ENCODE peak calls at places on chromosome 10, in ten cellular contexts. Q is heart right ventricle; O is AG09309; M is AG10803; J is lower leg skin; X is fibroblast of mammary gland; F is CD4-positive, alpha-beta T cell; V is AG04450; W is fibroblast of lung; E is Panc1. H is an unnamed sample.

GRCh38 chr10:117249493-117250093 is 8.7 kb downstream of the SLC18A2 start:
- DNase-seq in Q (no peak), O (no peak), M (no peak), J (no peak), X (no peak), F (no peak), V (no peak), W (no peak), E (no peak), H (no peak)

GRCh38 chr10:62373995-62374861 is at the start of gene ZNF365:
- DNase-seq in Q (peak), O (no peak), M (peak), J (no peak), X (peak), F (peak), V (no peak), W (peak), E (no peak), H (peak)

GRCh38 chr10:72340510-72340895 is 14.2 kb downstream of the DNAJB12 start:
- DNase-seq in Q (peak), O (no peak), M (no peak), J (no peak), X (peak), F (peak), V (no peak), W (no peak), E (no peak), H (peak)

GRCh38 chr10:97256356-97256755 is 36.1 kb downstream of the ARHGAP19 start:
- DNase-seq in Q (no peak), O (no peak), M (no peak), J (no peak), X (no peak), F (no peak), V (no peak), W (no peak), E (no peak), H (no peak)

GRCh38 chr10:118809821-118810220 is 55.1 kb upstream of the CACUL1 start:
- DNase-seq in Q (no peak), O (no peak), M (no peak), J (no peak), X (no peak), F (no peak), V (no peak), W (no peak), E (no peak), H (no peak)

GRCh38 chr10:56928717-56929116 is 567.7 kb upstream of the ZWINT start:
- DNase-seq in Q (no peak), O (no peak), M (no peak), J (no peak), X (no peak), F (no peak), V (no peak), W (no peak), E (no peak), H (no peak)

GRCh38 chr10:3786295-3786981 is 1.4 kb upstream of the KLF6 start:
- DNase-seq in Q (peak), O (no peak), M (peak), J (peak), X (peak), F (no peak), V (no peak), W (peak), E (peak), H (no peak)

GRCh38 chr10:43315535-43316245 is 48.8 kb upstream of the RASGEF1A start:
- DNase-seq in Q (no peak), O (no peak), M (no peak), J (no peak), X (no peak), F (no peak), V (no peak), W (no peak), E (no peak), H (no peak)

GRCh38 chr10:114682532-114682931 is 24.5 kb upstream of the ABLIM1 start:
- DNase-seq in Q (no peak), O (no peak), M (peak), J (no peak), X (no peak), F (no peak), V (no peak), W (peak), E (no peak), H (no peak)

GRCh38 chr10:121974535-121975294 is at the start of gene NSMCE4A:
- DNase-seq in Q (peak), O (no peak), M (peak), J (peak), X (peak), F (peak), V (peak), W (peak), E (no peak), H (peak)

GRCh38 chr10:48332871-48333216 is 26.4 kb downstream of the MAPK8 start:
- DNase-seq in Q (no peak), O (no peak), M (no peak), J (no peak), X (no peak), F (no peak), V (no peak), W (no peak), E (no peak), H (no peak)

GRCh38 chr10:60846173-60846572 is 67.9 kb downstream of the CDK1 start:
- DNase-seq in Q (no peak), O (no peak), M (peak), J (no peak), X (peak), F (no peak), V (peak), W (peak), E (no peak), H (no peak)

GRCh38 chr10:79148452-79149344 is 79.9 kb downstream of the ZMIZ1 start:
- DNase-seq in Q (peak), O (no peak), M (peak), J (peak), X (peak), F (no peak), V (no peak), W (peak), E (no peak), H (no peak)

GRCh38 chr10:84343831-84344230 is 15.4 kb downstream of the CCSER2 start:
- DNase-seq in Q (no peak), O (no peak), M (no peak), J (no peak), X (peak), F (no peak), V (no peak), W (no peak), E (no peak), H (no peak)

GRCh38 chr10:79250259-79250658 is 97.0 kb upstream of the PPIF start:
- DNase-seq in Q (peak), O (no peak), M (no peak), J (no peak), X (no peak), F (no peak), V (no peak), W (no peak), E (no peak), H (no peak)

GRCh38 chr10:29529146-29529545 is 105.6 kb downstream of the SVIL start:
- DNase-seq in Q (no peak), O (no peak), M (no peak), J (no peak), X (no peak), F (no peak), V (no peak), W (no peak), E (no peak), H (no peak)

GRCh38 chr10:128035557-128035973 is 90.7 kb downstream of the MKI67 start:
- DNase-seq in Q (peak), O (no peak), M (peak), J (peak), X (peak), F (peak), V (no peak), W (no peak), E (peak), H (peak)

GRCh38 chr10:119412831-119413737 is 129.4 kb downstream of the RGS10 start:
- DNase-seq in Q (no peak), O (no peak), M (peak), J (no peak), X (peak), F (no peak), V (no peak), W (peak), E (no peak), H (no peak)

GRCh38 chr10:107740962-107741690 is 576.6 kb upstream of the SORCS1 start:
- DNase-seq in Q (no peak), O (no peak), M (peak), J (no peak), X (peak), F (no peak), V (no peak), W (peak), E (no peak), H (no peak)

GRCh38 chr10:91344117-91344856 is 65.9 kb upstream of the HECTD2 start:
- DNase-seq in Q (no peak), O (no peak), M (no peak), J (no peak), X (no peak), F (no peak), V (no peak), W (no peak), E (no peak), H (no peak)

GRCh38 chr10:49241365-49241764 is 53.2 kb upstream of the TMEM273 start:
- DNase-seq in Q (no peak), O (no peak), M (no peak), J (no peak), X (no peak), F (no peak), V (no peak), W (no peak), E (no peak), H (no peak)

GRCh38 chr10:34492081-34492480 is 323.0 kb downstream of the PARD3 start:
- DNase-seq in Q (no peak), O (no peak), M (no peak), J (no peak), X (no peak), F (no peak), V (no peak), W (no peak), E (no peak), H (no peak)

GRCh38 chr10:44539178-44539577 is 154.3 kb upstream of the CXCL12 start:
- DNase-seq in Q (no peak), O (no peak), M (no peak), J (no peak), X (no peak), F (no peak), V (no peak), W (no peak), E (no peak), H (no peak)

GRCh38 chr10:24206334-24206733 is 2.6 kb upstream of the KIAA1217 start:
- DNase-seq in Q (no peak), O (no peak), M (no peak), J (no peak), X (no peak), F (no peak), V (no peak), W (no peak), E (no peak), H (no peak)

GRCh38 chr10:48782321-48782720 is 97.6 kb downstream of the WDFY4 start:
- DNase-seq in Q (no peak), O (no peak), M (no peak), J (no peak), X (no peak), F (no peak), V (no peak), W (no peak), E (no peak), H (no peak)

GRCh38 chr10:18145652-18146051 is 5.4 kb downstream of the CACNB2 start:
- DNase-seq in Q (no peak), O (no peak), M (peak), J (no peak), X (peak), F (no peak), V (no peak), W (peak), E (no peak), H (no peak)

GRCh38 chr10:15167411-15168295 is 840 bp downstream of the NMT2 start:
- DNase-seq in Q (peak), O (no peak), M (peak), J (peak), X (peak), F (peak), V (no peak), W (peak), E (no peak), H (peak)

GRCh38 chr10:15169555-15170407 is 1.3 kb upstream of the NMT2 start:
- DNase-seq in Q (no peak), O (no peak), M (peak), J (peak), X (no peak), F (peak), V (no peak), W (no peak), E (no peak), H (no peak)

GRCh38 chr10:15168781-15169554 is 475 bp upstream of the NMT2 start:
- DNase-seq in Q (peak), O (peak), M (peak), J (peak), X (peak), F (peak), V (peak), W (peak), E (no peak), H (peak)

GRCh38 chr10:15166325-15166724 is 2.2 kb downstream of the NMT2 start:
- DNase-seq in Q (no peak), O (no peak), M (no peak), J (no peak), X (no peak), F (no peak), V (no peak), W (peak), E (no peak), H (no peak)

DNA sequence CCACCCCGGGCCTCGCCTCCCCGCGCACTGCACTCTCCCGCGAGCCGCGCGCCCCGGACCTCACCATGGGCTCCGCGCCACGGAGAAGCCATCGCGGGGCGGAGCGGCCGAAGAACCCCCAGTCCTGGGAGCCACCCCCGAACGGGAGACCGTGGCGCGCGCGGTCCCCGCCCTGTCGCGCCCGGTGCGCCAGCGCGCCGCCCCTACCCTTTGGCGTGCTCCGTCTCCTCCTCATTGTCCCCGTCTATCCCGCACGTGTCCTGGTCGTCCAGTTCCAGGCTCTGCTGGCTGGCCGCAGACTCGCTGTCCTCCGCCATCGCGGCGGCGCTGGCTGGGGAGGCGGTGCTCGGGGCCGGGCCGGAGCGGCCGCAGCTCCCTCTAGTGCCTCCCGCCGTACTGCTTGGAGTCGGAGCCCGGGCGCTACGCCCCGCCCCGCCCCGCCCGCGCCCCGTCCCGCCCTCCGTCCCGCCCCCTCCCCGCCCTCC is at the start of gene NMT2:
- DNase-seq in Q (peak), O (no peak), M (no peak), J (peak), X (no peak), F (no peak), V (no peak), W (peak), E (no peak), H (peak)
- TF ChIP-seq CTCF in Q (peak), O (peak), M (peak), J (no peak), X (no peak), F (peak), V (peak), W (peak), E (peak), H (peak)

GRCh38 chr10:110737886-110738634 is 93.9 kb downstream of the RBM20 start:
- DNase-seq in Q (no peak), O (no peak), M (peak), J (no peak), X (peak), F (no peak), V (peak), W (peak), E (no peak), H (no peak)

GRCh38 chr10:110739811-110740271 is 95.7 kb downstream of the RBM20 start:
- DNase-seq in Q (no peak), O (no peak), M (no peak), J (no peak), X (no peak), F (no peak), V (no peak), W (peak), E (no peak), H (no peak)

GRCh38 chr10:110733256-110733952 is 89.3 kb downstream of the RBM20 start:
- DNase-seq in Q (no peak), O (no peak), M (no peak), J (no peak), X (peak), F (no peak), V (no peak), W (peak), E (no peak), H (no peak)

GRCh38 chr10:110730345-110731055 is 86.4 kb downstream of the RBM20 start:
- DNase-seq in Q (no peak), O (no peak), M (no peak), J (no peak), X (no peak), F (no peak), V (no peak), W (peak), E (no peak), H (no peak)

DNA sequence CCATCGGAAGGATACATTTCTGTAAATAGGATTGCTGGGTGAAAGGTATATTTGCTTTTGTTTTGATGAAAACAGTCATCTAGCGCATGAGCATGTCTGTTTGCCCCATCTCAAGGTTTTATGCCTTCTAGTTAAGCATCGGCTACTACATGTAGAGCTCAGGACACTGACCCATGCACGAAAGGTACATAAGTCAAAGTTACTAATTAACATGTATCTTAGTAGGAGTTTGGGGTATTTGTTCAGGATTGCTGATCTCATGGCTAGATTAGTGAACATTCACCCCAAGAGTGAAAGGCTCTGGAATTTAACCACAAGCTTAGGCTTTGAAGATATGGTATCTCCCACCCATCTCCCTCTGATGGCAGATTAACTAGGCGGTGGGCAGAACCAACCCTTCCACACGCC is 91.5 kb downstream of the RBM20 start:
- DNase-seq in Q (no peak), O (no peak), M (no peak), J (no peak), X (no peak), F (no peak), V (no peak), W (no peak), E (no peak), H (no peak)
- TF ChIP-seq CTCF in Q (no peak), O (no peak), M (no peak), J (no peak), X (no peak), F (no peak), V (no peak), W (no peak), E (no peak), H (no peak)

DNA sequence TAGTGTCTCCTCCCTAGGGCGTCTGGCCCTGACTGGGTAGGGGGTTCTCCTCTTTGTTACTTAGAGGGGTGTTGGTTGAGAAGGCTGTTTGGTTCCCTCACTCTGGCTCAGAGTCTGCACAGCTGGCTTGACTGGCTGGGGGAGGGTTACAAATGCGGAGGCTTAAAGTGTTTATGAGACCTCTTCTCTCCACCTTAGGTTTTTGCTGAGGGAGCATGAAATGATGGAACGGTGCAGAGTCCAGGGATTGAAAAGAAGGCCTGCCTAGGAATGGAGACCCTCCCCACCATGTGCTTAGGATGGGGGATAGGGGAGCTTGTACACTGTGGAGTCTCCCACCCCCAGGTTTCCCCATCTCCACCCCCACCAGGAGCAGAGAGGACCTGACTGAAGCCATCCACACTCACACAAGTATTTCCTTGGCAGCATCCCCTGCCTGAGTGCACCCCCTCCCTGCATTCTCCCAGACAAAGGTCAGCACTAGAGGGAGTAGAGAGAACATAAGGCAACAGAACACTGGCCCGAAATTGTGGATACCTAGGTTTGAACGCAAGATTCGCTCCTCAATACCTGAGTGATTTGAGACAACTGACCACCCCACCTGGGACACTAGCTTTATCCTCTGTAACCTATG is 1.7 kb upstream of the LDB1 start:
- DNase-seq in Q (no peak), O (no peak), M (peak), J (no peak), X (peak), F (no peak), V (peak), W (peak), E (no peak), H (no peak)
- TF ChIP-seq CTCF in Q (peak), O (peak), M (peak), J (no peak), X (peak), F (no peak), V (peak), W (peak), E (no peak), H (peak)

GRCh38 chr10:93916257-93917063 is 22.7 kb downstream of the SLC35G1 start:
- DNase-seq in Q (no peak), O (peak), M (peak), J (no peak), X (peak), F (no peak), V (peak), W (peak), E (no peak), H (no peak)
- TF ChIP-seq CTCF in Q (peak), O (peak), M (peak), J (no peak), X (peak), F (no peak), V (peak), W (peak), E (peak), H (peak)

H was measured in progenitor cell of endocrine pancreas.